ENCODE peak calls at places on chromosomes 3 and 15, in eight cellular contexts. S is HCT116, E is fibroblast of lung, W is left lung, K is endothelial cell of umbilical vein, H is RWPE2, Z is esophagus squamous epithelium, V is stomach. B is an unnamed sample. For H3K4me1, the result is how much of the 10 kb centered on the place peaks cover.

GRCh38 chr3:148190441-148190990 is 507.2 kb upstream of the AGTR1 start:
- DNase-seq in V (no peak), E (no peak), K (no peak), S (no peak), W (no peak), Z (no peak), H (no peak), B (no peak)

GRCh38 chr3:133548090-133548489 is 25.4 kb upstream of the CDV3 start:
- DNase-seq in S (no peak), Z (no peak), E (no peak), V (no peak), H (no peak), W (no peak), K (no peak), B (no peak)

GRCh38 chr3:169085827-169086226 is 577.7 kb downstream of the MECOM start:
- DNase-seq in H (no peak), Z (no peak), W (no peak), S (no peak), V (no peak), E (peak), K (no peak), B (no peak)

GRCh38 chr15:40407343-40407990 is 1.9 kb downstream of the IVD start:
- DNase-seq in K (no peak), S (no peak), W (no peak), H (no peak), V (no peak), E (no peak), Z (no peak), B (no peak)

GRCh38 chr15:62495670-62496328 is 330.7 kb upstream of the C2CD4B start:
- DNase-seq in K (no peak), E (peak), S (no peak), Z (no peak), V (peak), H (no peak), W (peak), B (peak)

GRCh38 chr3:124276863-124277515 is 285.1 kb upstream of the ROPN1 start:
- DNase-seq in W (no peak), V (no peak), E (no peak), K (no peak), H (no peak), Z (no peak), S (no peak), B (no peak)

GRCh38 chr3:170356596-170357175 is 829 bp upstream of the SKIL start:
- DNase-seq in K (peak), Z (peak), V (peak), H (no peak), W (peak), S (no peak), E (peak), B (peak)

GRCh38 chr3:51269466-51269865 is 115.6 kb upstream of the MANF start:
- DNase-seq in W (no peak), Z (no peak), E (peak), H (no peak), V (no peak), K (no peak), S (no peak), B (no peak)

GRCh38 chr3:120180731-120181412 is 86.6 kb upstream of the GSK3B start:
- DNase-seq in W (no peak), E (no peak), V (no peak), Z (no peak), H (no peak), S (no peak), K (no peak), B (no peak)

GRCh38 chr3:159082514-159082913 is 280.7 kb downstream of the MFSD1 start:
- DNase-seq in W (no peak), H (no peak), S (no peak), V (no peak), K (peak), Z (no peak), E (no peak), B (peak)

GRCh38 chr15:60237411-60237810 is 160.4 kb downstream of the ANXA2 start:
- DNase-seq in H (no peak), E (peak), V (no peak), Z (no peak), S (no peak), K (no peak), W (no peak), B (no peak)

GRCh38 chr15:52466134-52466701 is 62.5 kb downstream of the MYO5A start:
- DNase-seq in K (no peak), H (no peak), Z (peak), W (peak), E (no peak), V (peak), S (no peak), B (no peak)

GRCh38 chr3:10712121-10712520 is 103.9 kb upstream of the SLC6A11 start:
- DNase-seq in V (no peak), W (no peak), S (no peak), Z (no peak), E (no peak), K (no peak), H (no peak), B (no peak)

GRCh38 chr3:52058111-52058510 is 1.7 kb upstream of the DUSP7 start:
- DNase-seq in S (no peak), W (no peak), E (no peak), H (no peak), K (no peak), V (no peak), Z (no peak), B (no peak)

GRCh38 chr3:186945255-186945823 is 15.0 kb downstream of the ST6GAL1 start:
- DNase-seq in K (no peak), Z (no peak), H (no peak), V (no peak), S (no peak), E (no peak), W (no peak), B (no peak)

GRCh38 chr3:158570999-158571702 is at the start of gene MLF1:
- DNase-seq in W (peak), K (peak), V (peak), H (peak), Z (peak), E (peak), S (peak), B (peak)

GRCh38 chr15:94247789-94248638 is 16.7 kb downstream of the MCTP2 start:
- DNase-seq in W (no peak), K (no peak), S (no peak), E (no peak), V (no peak), H (no peak), Z (no peak), B (no peak)

GRCh38 chr3:14082108-14082657 is 42.5 kb downstream of the CHCHD4 start:
- DNase-seq in W (no peak), S (no peak), H (no peak), E (no peak), Z (no peak), V (no peak), K (no peak), B (no peak)

GRCh38 chr3:151307583-151307982 is 9.0 kb downstream of the GPR87 start:
- DNase-seq in V (no peak), H (no peak), K (no peak), Z (no peak), S (no peak), W (no peak), E (no peak), B (no peak)

GRCh38 chr3:147410126-147410517 is 957 bp downstream of the ZIC1 start:
- DNase-seq in E (no peak), H (no peak), Z (no peak), V (no peak), K (no peak), W (no peak), S (no peak), B (no peak)

GRCh38 chr3:184781801-184782200 is 30.2 kb upstream of the VPS8 start:
- DNase-seq in W (no peak), V (no peak), S (no peak), H (no peak), Z (no peak), E (no peak), K (no peak), B (no peak)

GRCh38 chr3:159458010-159458409 is 530.6 kb upstream of the IL12A start:
- DNase-seq in K (peak), W (no peak), H (peak), S (no peak), Z (no peak), V (no peak), E (peak), B (no peak)

GRCh38 chr15:63233667-63234419 is 43.6 kb upstream of the APH1B start:
- DNase-seq in V (no peak), S (no peak), K (peak), Z (no peak), W (no peak), H (no peak), E (peak), B (no peak)

GRCh38 chr3:189094539-189094938 is 77.2 kb upstream of the TPRG1 start:
- DNase-seq in W (no peak), V (no peak), K (no peak), Z (no peak), E (no peak), S (no peak), H (no peak), B (no peak)

GRCh38 chr3:185716436-185717090 is 108.3 kb downstream of the IGF2BP2 start:
- DNase-seq in E (no peak), W (no peak), S (no peak), Z (no peak), V (no peak), K (peak), H (no peak), B (no peak)

GRCh38 chr3:158528306-158528705 is 42.7 kb upstream of the MLF1 start:
- DNase-seq in H (no peak), E (no peak), W (no peak), Z (no peak), S (no peak), K (no peak), V (no peak), B (no peak)

GRCh38 chr3:186365202-186365974 is 3.4 kb upstream of the DGKG start:
- DNase-seq in W (no peak), E (no peak), V (no peak), K (no peak), Z (no peak), S (no peak), H (no peak), B (no peak)

GRCh38 chr15:41048397-41048796 is 67.7 kb downstream of the INO80 start:
- DNase-seq in H (no peak), K (no peak), S (no peak), Z (no peak), E (no peak), W (no peak), V (no peak), B (no peak)

GRCh38 chr3:31851278-31851677 is 129.8 kb downstream of the OSBPL10 start:
- DNase-seq in K (no peak), S (no peak), E (no peak), W (no peak), H (no peak), Z (no peak), V (no peak), B (no peak)

GRCh38 chr3:114762144-114762543 is 384.9 kb downstream of the ZBTB20 start:
- DNase-seq in K (no peak), E (no peak), V (no peak), H (no peak), S (no peak), W (no peak), Z (no peak), B (no peak)

GRCh38 chr15:62822228-62822627 is 220.3 kb upstream of the TPM1 start:
- DNase-seq in K (no peak), W (no peak), Z (no peak), V (peak), S (no peak), E (no peak), H (no peak), B (no peak)

GRCh38 chr3:156675744-156676466 is 1.5 kb downstream of the TIPARP start:
- DNase-seq in Z (no peak), H (peak), V (peak), W (peak), S (peak), E (peak), K (peak), B (peak)

GRCh38 chr3:39794880-39795279 is 14.5 kb upstream of the MYRIP start:
- DNase-seq in E (no peak), W (no peak), H (no peak), S (no peak), V (no peak), K (no peak), Z (no peak), B (no peak)

GRCh38 chr15:99537344-99537743 is 28.4 kb upstream of the MEF2A start:
- DNase-seq in W (no peak), V (no peak), K (no peak), H (no peak), Z (no peak), S (no peak), E (no peak), B (no peak)

GRCh38 chr15:99538261-99538660 is 27.5 kb upstream of the MEF2A start:
- DNase-seq in S (no peak), Z (no peak), V (no peak), H (no peak), K (no peak), E (no peak), W (no peak), B (no peak)

DNA sequence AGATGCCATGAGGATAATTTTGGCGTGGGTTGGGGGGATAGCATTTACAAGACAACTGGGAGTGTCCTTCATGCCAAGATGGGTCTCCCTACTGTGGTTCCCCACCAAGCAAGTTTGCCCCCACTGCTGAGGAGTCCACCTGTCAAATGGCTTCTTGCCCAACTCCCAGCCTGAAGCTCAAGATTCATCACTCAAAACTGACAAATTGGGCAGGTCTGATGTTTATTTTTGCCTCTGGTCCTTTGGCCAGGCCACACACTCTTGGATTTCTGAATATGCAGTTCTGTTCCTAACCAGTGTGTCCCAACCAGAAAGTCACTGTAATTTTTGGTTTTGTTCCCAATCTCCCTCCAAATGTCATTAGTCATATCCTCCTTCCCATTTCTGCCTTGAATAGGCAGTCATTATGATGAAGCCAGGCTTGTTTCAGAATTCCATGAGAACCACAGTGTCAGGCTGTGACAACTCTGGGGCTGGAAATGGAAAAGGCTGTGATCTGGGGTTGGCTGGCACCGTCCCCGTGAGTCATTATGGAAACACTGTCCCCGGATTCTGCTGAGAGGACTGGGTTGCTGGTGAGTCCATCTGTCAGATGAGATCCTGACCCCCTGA is 29.3 kb upstream of the MEF2A start:
- DNase-seq in W (no peak), Z (no peak), H (no peak), E (peak), V (no peak), K (peak), S (peak), B (no peak)
- H3K27ac ChIP-seq in W (no peak), Z (no peak), H (no peak), E (no peak), V (no peak), K (peak), S (no peak), B (no peak)

DNA sequence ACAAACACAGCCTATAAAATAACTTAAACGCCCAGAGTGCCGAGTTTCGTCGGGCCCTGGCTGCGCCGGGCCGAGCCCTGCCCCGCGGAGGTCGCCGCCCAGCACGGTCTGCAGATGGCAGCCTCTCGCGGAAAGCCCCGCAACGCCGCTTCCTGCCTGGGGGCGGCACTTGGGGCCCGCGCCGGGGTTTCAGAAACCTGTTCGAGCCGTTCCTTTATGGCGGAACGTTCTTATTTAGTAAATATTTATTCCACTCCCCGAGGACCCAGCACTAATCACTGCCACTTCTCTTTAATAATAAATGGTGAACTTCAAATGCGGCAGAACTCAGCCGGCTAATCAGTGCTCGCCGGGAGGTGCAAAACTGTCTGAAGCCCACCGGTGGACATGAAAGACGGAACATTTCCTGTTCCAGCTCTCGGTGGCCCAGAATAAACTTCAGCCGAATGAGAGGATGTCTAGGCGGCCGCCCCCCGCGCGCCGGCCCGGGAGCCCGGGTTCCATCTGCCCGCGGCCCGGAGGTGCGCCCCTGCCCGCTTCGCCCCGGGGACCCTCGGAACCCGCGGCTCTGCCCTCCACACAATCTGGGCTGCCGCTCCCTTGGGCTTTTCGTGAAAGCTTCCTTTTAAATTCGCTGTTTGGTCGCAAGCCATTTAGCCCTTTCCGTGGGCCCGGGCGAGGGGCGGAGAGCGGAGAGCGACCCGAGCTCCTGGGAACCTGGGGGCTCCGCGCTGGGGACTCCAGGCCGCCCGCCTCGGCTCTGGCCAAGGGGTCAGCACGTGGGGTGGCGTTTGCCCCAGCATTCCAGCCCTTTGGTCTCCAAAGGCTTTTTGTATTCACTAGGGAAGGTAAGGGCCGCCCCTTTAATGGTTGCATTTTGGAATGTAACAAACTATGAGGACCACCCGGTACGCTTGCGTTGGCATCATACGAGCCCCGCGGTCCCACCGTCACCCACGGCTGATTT is 110.8 kb upstream of the ATP11B start:
- DNase-seq in V (peak), Z (no peak), K (peak), S (no peak), H (peak), W (peak), E (peak), B (peak)
- TF ChIP-seq CTCF in V (no peak), Z (peak), K (peak), S (no peak), H (peak), W (no peak), E (peak), B (peak)

DNA sequence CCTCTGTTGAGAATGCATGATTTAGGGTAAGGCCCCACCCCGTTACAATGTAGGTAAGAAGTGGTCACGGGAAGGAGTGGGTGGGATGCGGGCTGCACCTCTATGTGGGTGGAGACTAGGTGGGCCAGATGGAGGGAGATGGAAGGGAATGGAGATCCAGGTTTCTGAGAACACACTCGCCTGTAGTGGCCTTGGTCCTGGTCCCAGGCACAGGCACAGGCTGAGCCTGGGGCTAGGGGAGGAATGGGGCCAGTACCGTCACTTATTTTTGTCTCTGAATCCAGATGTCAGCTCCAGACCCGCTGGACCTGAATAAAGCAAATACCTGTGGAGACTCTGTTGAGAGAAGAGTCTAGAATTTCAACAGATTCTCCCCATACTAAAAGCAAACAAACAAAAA is 31.5 kb downstream of the GOLGA6A start:
- DNase-seq in K (no peak), Z (no peak), V (no peak), E (no peak), W (no peak), H (no peak), S (no peak), B (no peak)
- H3K4me1 ChIP-seq in K (under half), Z (half or more), V (half or more), E (under half), W (under half), H (under half), S (under half), B (under half)

GRCh38 chr3:178833696-178834095 is 237.9 kb downstream of the ZMAT3 start:
- DNase-seq in H (no peak), Z (no peak), S (no peak), W (no peak), V (no peak), E (no peak), K (no peak), B (peak)
- H3K27ac ChIP-seq in H (no peak), Z (no peak), S (no peak), W (no peak), V (no peak), E (no peak), K (no peak), B (no peak)

GRCh38 chr3:192914873-192915272 is 2.8 kb downstream of the MB21D2 start:
- DNase-seq in W (no peak), S (no peak), K (no peak), V (no peak), E (no peak), Z (no peak), H (no peak), B (no peak)

GRCh38 chr3:192915724-192916123 is 1.9 kb downstream of the MB21D2 start:
- DNase-seq in S (no peak), E (no peak), H (no peak), W (no peak), K (no peak), Z (no peak), V (no peak), B (no peak)

GRCh38 chr3:192916455-192917257 is 1.0 kb downstream of the MB21D2 start:
- DNase-seq in K (peak), S (no peak), Z (no peak), H (peak), E (peak), V (peak), W (peak), B (peak)

GRCh38 chr3:192913540-192913939 is 4.1 kb downstream of the MB21D2 start:
- DNase-seq in W (no peak), Z (no peak), S (no peak), K (no peak), E (no peak), V (no peak), H (no peak), B (no peak)

GRCh38 chr3:192915306-192915705 is 2.4 kb downstream of the MB21D2 start:
- DNase-seq in K (peak), H (no peak), W (no peak), S (no peak), Z (no peak), E (peak), V (no peak), B (peak)
- TF ChIP-seq CTCF in K (no peak), H (peak), W (no peak), S (peak), Z (no peak), E (peak), V (no peak), B (peak)

GRCh38 chr3:5136619-5137429 is 14.7 kb downstream of the ARL8B start:
- DNase-seq in E (peak), H (no peak), S (no peak), K (peak), V (no peak), W (no peak), Z (no peak), B (peak)
- H3K4me1 ChIP-seq in E (under half), H (under half), S (under half), K (under half), V (half or more), W (half or more), Z (half or more), B (under half)

DNA sequence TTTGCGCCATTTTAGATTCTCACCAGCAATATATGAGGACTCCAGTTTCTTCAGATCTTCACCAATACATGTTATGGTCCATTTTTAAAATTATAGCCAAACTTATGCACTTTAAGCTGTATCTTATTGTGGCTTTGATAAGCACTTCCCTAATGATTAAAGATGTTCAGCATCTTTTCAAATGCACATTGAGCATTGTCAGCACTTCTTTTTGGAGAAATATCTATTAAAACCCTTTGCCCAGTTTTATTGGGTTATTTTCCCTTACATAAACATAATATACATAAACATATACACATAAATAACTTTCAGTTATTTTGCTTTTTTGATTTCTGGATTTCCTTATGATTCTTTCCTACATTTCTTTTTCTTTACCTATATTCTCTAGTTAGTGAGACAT is 83.8 kb downstream of the ROBO1 start:
- DNase-seq in W (no peak), Z (no peak), K (no peak), S (no peak), V (no peak), E (no peak), H (no peak), B (no peak)
- H3K27ac ChIP-seq in W (no peak), Z (no peak), K (no peak), S (no peak), V (no peak), E (no peak), H (no peak), B (no peak)